ENCODE peak calls at places on chromosomes 6 and 20, in six cellular contexts. O is progenitor cell of endocrine pancreas, W is prostate gland, L is left ventricle myocardium inferior, B is cardiac muscle cell, S is neural crest cell. E is an unnamed sample.

GRCh38 chr6:5996701-5997419 is 9.9 kb downstream of the NRN1 start:
- DNase-seq in L (no peak), W (no peak), S (peak), O (no peak), B (peak), E (no peak)

GRCh38 chr20:63429992-63430391 is 42.5 kb downstream of the KCNQ2 start:
- DNase-seq in B (no peak), S (no peak), O (no peak), L (no peak), W (no peak), E (no peak)

GRCh38 chr6:25138024-25138696 is 141.0 kb upstream of the CARMIL1 start:
- DNase-seq in L (peak), S (no peak), B (no peak), O (no peak), W (peak), E (no peak)

GRCh38 chr6:55175078-55175777 is 913 bp downstream of the HCRTR2 start:
- DNase-seq in L (no peak), O (no peak), S (no peak), W (no peak), B (no peak), E (no peak)

GRCh38 chr20:8360035-8360434 is 228.0 kb downstream of the PLCB1 start:
- DNase-seq in B (no peak), W (no peak), S (no peak), O (no peak), L (no peak), E (no peak)

GRCh38 chr20:13756551-13756950 is 28.2 kb downstream of the ESF1 start:
- DNase-seq in B (no peak), O (no peak), L (no peak), S (no peak), W (no peak), E (no peak)

GRCh38 chr20:3694864-3695263 is 13.1 kb upstream of the ADAM33 start:
- DNase-seq in B (no peak), O (no peak), S (no peak), W (no peak), L (no peak), E (no peak)

GRCh38 chr20:55882922-55883321 is 122.4 kb downstream of the CBLN4 start:
- DNase-seq in W (no peak), B (no peak), L (no peak), S (no peak), O (no peak), E (no peak)

GRCh38 chr6:152952045-152952444 is 30.8 kb downstream of the FBXO5 start:
- DNase-seq in W (no peak), S (no peak), L (no peak), O (no peak), B (no peak), E (no peak)

GRCh38 chr20:25083773-25084615 is 2.1 kb upstream of the VSX1 start:
- DNase-seq in W (no peak), O (peak), L (no peak), B (no peak), S (peak), E (peak)
- TF ChIP-seq CTCF in W (no peak), O (peak), L (peak), B (no peak), S (peak), E (peak)

GRCh38 chr6:35415065-35415880 is 36.9 kb upstream of the FANCE start:
- DNase-seq in S (peak), O (no peak), W (peak), L (peak), B (peak), E (no peak)
- TF ChIP-seq CTCF in S (peak), O (peak), W (peak), L (peak), B (peak), E (peak)

GRCh38 chr6:43459535-43459934 is 4.2 kb upstream of the DLK2 start:
- DNase-seq in B (no peak), S (no peak), W (no peak), L (no peak), O (no peak), E (no peak)
- TF ChIP-seq CTCF in B (no peak), S (no peak), W (no peak), L (no peak), O (no peak), E (no peak)

DNA sequence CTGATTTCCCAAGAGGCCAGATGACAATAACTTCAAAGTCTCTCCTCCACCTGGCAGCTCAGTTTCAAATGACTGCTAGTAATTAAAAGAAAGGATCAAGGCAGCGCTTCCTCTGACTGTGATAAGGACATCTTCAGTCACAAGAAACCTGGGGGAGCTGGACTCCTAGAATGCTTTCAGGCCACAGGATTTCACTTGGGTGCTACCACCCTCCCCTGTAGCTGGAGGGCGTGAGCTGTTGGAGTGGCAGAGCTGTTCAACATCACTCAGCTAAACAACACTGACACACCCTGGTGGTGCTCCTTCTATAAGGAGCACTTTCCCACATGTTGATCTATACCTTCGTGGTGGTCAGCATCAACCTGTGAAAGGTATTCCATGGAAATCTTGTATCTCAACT is 2.2 kb upstream of the CNR1 start:
- DNase-seq in O (no peak), W (no peak), S (no peak), B (no peak), L (no peak), E (no peak)
- TF ChIP-seq CTCF in O (no peak), W (no peak), S (no peak), B (no peak), L (no peak), E (no peak)

GRCh38 chr6:1611322-1611571 is 1.5 kb downstream of the FOXC1 start:
- DNase-seq in S (no peak), B (peak), O (no peak), L (no peak), W (no peak), E (no peak)
- TF ChIP-seq CTCF in S (no peak), B (peak), O (no peak), L (peak), W (no peak), E (no peak)